ENCODE peak calls at places on chromosome 19, in four cellular contexts. E is right atrium auricular region; S is G401; W is stimulated activated effector memory CD8-positive, alpha-beta T cell treated with anti-CD3 and anti-CD28 coated beads, Interleukin-12 subunit alpha, Interleukin-12 subunit beta, amount 100 ng/mL, for 72 hours. P is an unnamed sample.

GRCh38 chr19:52638601-52639000 is 446 bp upstream of the ZNF83 start:
- DNase-seq in W (no peak), S (no peak), E (peak), P (peak)

GRCh38 chr19:13100031-13100588 is 2.5 kb downstream of the LYL1 start:
- DNase-seq in E (no peak), W (peak), S (no peak), P (peak)

GRCh38 chr19:55857149-55857548 is 20.8 kb downstream of the NLRP4 start:
- DNase-seq in W (no peak), E (no peak), S (no peak), P (no peak)

GRCh38 chr19:33862991-33863390 is 66.3 kb downstream of the KCTD15 start:
- DNase-seq in S (no peak), E (peak), W (no peak), P (no peak)

GRCh38 chr19:28330831-28331230 is 882.1 kb downstream of the UQCRFS1 start:
- DNase-seq in W (no peak), S (no peak), E (no peak), P (no peak)

GRCh38 chr19:37699057-37699456 is 20.5 kb downstream of the ZNF607 start:
- DNase-seq in S (no peak), E (no peak), W (no peak), P (no peak)

GRCh38 chr19:40424637-40425449 is 949 bp downstream of the SERTAD1 start:
- DNase-seq in W (no peak), E (no peak), S (no peak), P (peak)

GRCh38 chr19:57167385-57167784 is at the start of gene DUXA:
- DNase-seq in S (no peak), W (no peak), E (no peak), P (no peak)

GRCh38 chr19:14146789-14147216 is 10.4 kb upstream of the ASF1B start:
- DNase-seq in W (no peak), E (no peak), S (no peak), P (no peak)

GRCh38 chr19:5144545-5145179 is 175.7 kb downstream of the KDM4B start:
- DNase-seq in S (no peak), E (no peak), W (no peak), P (no peak)

P was measured in DMS53.